ENCODE peak calls at places on chromosomes 12 and 14, in eight cellular contexts. One of them, this sample, is unnamed.

GRCh38 chr12:52254180-52254964 is 20.1 kb upstream of the KRT86 start:
- DNase-seq in activated CD8-positive, alpha-beta memory T cell treated with anti-CD3 and anti-CD28 coated beads for 24 hours: no peak
- DNase-seq in iPS-NIHi11: no peak
- DNase-seq in lower leg skin: peak; percentile 61
- DNase-seq in AG09319: no peak
- DNase-seq in A172: no peak
- DNase-seq in activated T-helper 1 cell treated with Interleukin-2 at 50 U/mL for 16 hours: no peak
- DNase-seq in psoas muscle: no peak
- DNase-seq in this sample: no peak

GRCh38 chr14:48304729-48305128 is 629.3 kb upstream of the MDGA2 start:
- DNase-seq in activated CD8-positive, alpha-beta memory T cell treated with anti-CD3 and anti-CD28 coated beads for 24 hours: no peak
- DNase-seq in lower leg skin: no peak
- DNase-seq in psoas muscle: no peak
- DNase-seq in activated T-helper 1 cell treated with Interleukin-2 at 50 U/mL for 16 hours: no peak
- DNase-seq in A172: no peak
- DNase-seq in AG09319: no peak
- DNase-seq in iPS-NIHi11: no peak
- DNase-seq in this sample: no peak

GRCh38 chr14:57963071-57963470 is 97.2 kb upstream of the SLC35F4 start:
- DNase-seq in psoas muscle: no peak
- DNase-seq in AG09319: no peak
- DNase-seq in A172: no peak
- DNase-seq in iPS-NIHi11: no peak
- DNase-seq in activated T-helper 1 cell treated with Interleukin-2 at 50 U/mL for 16 hours: no peak
- DNase-seq in activated CD8-positive, alpha-beta memory T cell treated with anti-CD3 and anti-CD28 coated beads for 24 hours: no peak
- DNase-seq in lower leg skin: no peak
- DNase-seq in this sample: no peak

GRCh38 chr12:9389796-9390195 is 181.6 kb upstream of the PZP start:
- DNase-seq in activated T-helper 1 cell treated with Interleukin-2 at 50 U/mL for 16 hours: no peak
- DNase-seq in activated CD8-positive, alpha-beta memory T cell treated with anti-CD3 and anti-CD28 coated beads for 24 hours: no peak
- DNase-seq in AG09319: no peak
- DNase-seq in psoas muscle: no peak
- DNase-seq in A172: no peak
- DNase-seq in lower leg skin: no peak
- DNase-seq in iPS-NIHi11: no peak
- DNase-seq in this sample: no peak

GRCh38 chr14:75459099-75459741 is 31.4 kb downstream of the JDP2 start:
- DNase-seq in AG09319: no peak
- DNase-seq in iPS-NIHi11: peak; percentile 50
- DNase-seq in activated CD8-positive, alpha-beta memory T cell treated with anti-CD3 and anti-CD28 coated beads for 24 hours: no peak
- DNase-seq in A172: no peak
- DNase-seq in psoas muscle: no peak
- DNase-seq in activated T-helper 1 cell treated with Interleukin-2 at 50 U/mL for 16 hours: no peak
- DNase-seq in lower leg skin: peak; percentile 84
- DNase-seq in this sample: no peak

GRCh38 chr12:95303476-95303875 is 85.9 kb downstream of the VEZT start:
- DNase-seq in AG09319: no peak
- DNase-seq in A172: no peak
- DNase-seq in lower leg skin: no peak
- DNase-seq in psoas muscle: no peak
- DNase-seq in activated T-helper 1 cell treated with Interleukin-2 at 50 U/mL for 16 hours: no peak
- DNase-seq in iPS-NIHi11: no peak
- DNase-seq in activated CD8-positive, alpha-beta memory T cell treated with anti-CD3 and anti-CD28 coated beads for 24 hours: no peak
- DNase-seq in this sample: no peak

GRCh38 chr12:52235822-52236291 is 2.8 kb downstream of the KRT7 start:
- DNase-seq in AG09319: no peak
- DNase-seq in activated T-helper 1 cell treated with Interleukin-2 at 50 U/mL for 16 hours: no peak
- DNase-seq in psoas muscle: no peak
- DNase-seq in A172: no peak
- DNase-seq in activated CD8-positive, alpha-beta memory T cell treated with anti-CD3 and anti-CD28 coated beads for 24 hours: no peak
- DNase-seq in iPS-NIHi11: peak; percentile 28
- DNase-seq in lower leg skin: peak; percentile 64
- DNase-seq in this sample: no peak

GRCh38 chr12:105279460-105280056 is 43.6 kb upstream of the APPL2 start:
- DNase-seq in iPS-NIHi11: peak; percentile 45
- DNase-seq in activated CD8-positive, alpha-beta memory T cell treated with anti-CD3 and anti-CD28 coated beads for 24 hours: peak; percentile 60
- DNase-seq in lower leg skin: no peak
- DNase-seq in A172: no peak
- DNase-seq in activated T-helper 1 cell treated with Interleukin-2 at 50 U/mL for 16 hours: no peak
- DNase-seq in psoas muscle: no peak
- DNase-seq in AG09319: no peak
- DNase-seq in this sample: peak; percentile 3

GRCh38 chr12:131959137-131959536 is 9.4 kb downstream of the EP400 start:
- DNase-seq in iPS-NIHi11: no peak
- DNase-seq in A172: no peak
- DNase-seq in lower leg skin: peak; percentile 61
- DNase-seq in activated T-helper 1 cell treated with Interleukin-2 at 50 U/mL for 16 hours: no peak
- DNase-seq in activated CD8-positive, alpha-beta memory T cell treated with anti-CD3 and anti-CD28 coated beads for 24 hours: no peak
- DNase-seq in psoas muscle: no peak
- DNase-seq in AG09319: no peak
- DNase-seq in this sample: no peak

GRCh38 chr12:62931481-62931880 is 3.5 kb downstream of the PPM1H start:
- DNase-seq in activated T-helper 1 cell treated with Interleukin-2 at 50 U/mL for 16 hours: no peak
- DNase-seq in activated CD8-positive, alpha-beta memory T cell treated with anti-CD3 and anti-CD28 coated beads for 24 hours: no peak
- DNase-seq in AG09319: no peak
- DNase-seq in A172: no peak
- DNase-seq in iPS-NIHi11: no peak
- DNase-seq in lower leg skin: no peak
- DNase-seq in psoas muscle: no peak
- DNase-seq in this sample: no peak

GRCh38 chr12:109151457-109151856 is 35.1 kb downstream of the ACACB start:
- DNase-seq in psoas muscle: no peak
- DNase-seq in AG09319: no peak
- DNase-seq in lower leg skin: no peak
- DNase-seq in A172: no peak
- DNase-seq in iPS-NIHi11: no peak
- DNase-seq in activated CD8-positive, alpha-beta memory T cell treated with anti-CD3 and anti-CD28 coated beads for 24 hours: no peak
- DNase-seq in activated T-helper 1 cell treated with Interleukin-2 at 50 U/mL for 16 hours: no peak
- DNase-seq in this sample: no peak

GRCh38 chr12:30996255-30996654 is 69.7 kb downstream of the TSPAN11 start:
- DNase-seq in AG09319: no peak
- DNase-seq in iPS-NIHi11: no peak
- DNase-seq in lower leg skin: no peak
- DNase-seq in A172: no peak
- DNase-seq in activated CD8-positive, alpha-beta memory T cell treated with anti-CD3 and anti-CD28 coated beads for 24 hours: no peak
- DNase-seq in psoas muscle: no peak
- DNase-seq in activated T-helper 1 cell treated with Interleukin-2 at 50 U/mL for 16 hours: no peak
- DNase-seq in this sample: no peak

GRCh38 chr12:129826273-129826672 is 77.6 kb downstream of the TMEM132D start:
- DNase-seq in activated CD8-positive, alpha-beta memory T cell treated with anti-CD3 and anti-CD28 coated beads for 24 hours: no peak
- DNase-seq in lower leg skin: peak; percentile 31
- DNase-seq in A172: no peak
- DNase-seq in psoas muscle: no peak
- DNase-seq in iPS-NIHi11: no peak
- DNase-seq in AG09319: no peak
- DNase-seq in activated T-helper 1 cell treated with Interleukin-2 at 50 U/mL for 16 hours: no peak
- DNase-seq in this sample: no peak

This sample was measured in GM18507.